ENCODE peak calls at places on chromosomes 6 and 20, in six cellular contexts. Z is lower lobe of right lung, P is astrocyte, W is posterior vena cava, N is choroid plexus epithelial cell, I is left lung. X is an unnamed sample.

GRCh38 chr6:114142256-114142655 is 171.3 kb upstream of the HDAC2 start:
- DNase-seq in Z (no peak), P (no peak), W (no peak), N (no peak), I (no peak), X (no peak)

GRCh38 chr6:16903470-16903869 is 142.2 kb upstream of the ATXN1 start:
- DNase-seq in Z (no peak), P (peak), W (no peak), N (peak), I (no peak), X (no peak)

GRCh38 chr20:7841967-7842301 is 98.3 kb downstream of the HAO1 start:
- DNase-seq in Z (no peak), P (peak), W (peak), N (peak), I (no peak), X (peak)

GRCh38 chr6:2275207-2275891 is 29.9 kb upstream of the GMDS start:
- DNase-seq in Z (no peak), P (peak), W (no peak), N (peak), I (no peak), X (no peak)

GRCh38 chr6:137025786-137026730 is 18.7 kb downstream of the IL20RA start:
- DNase-seq in Z (no peak), P (peak), W (no peak), N (peak), I (no peak), X (no peak)

GRCh38 chr6:109008061-109008460 is 86.6 kb downstream of the SESN1 start:
- DNase-seq in Z (no peak), P (no peak), W (no peak), N (no peak), I (no peak), X (no peak)

GRCh38 chr6:100475554-100476325 is 11.0 kb upstream of the SIM1 start:
- DNase-seq in Z (no peak), P (no peak), W (no peak), N (no peak), I (no peak), X (no peak)

GRCh38 chr20:297098-297924 is at the start of gene ZCCHC3:
- DNase-seq in Z (peak), P (peak), W (peak), N (peak), I (peak), X (peak)

GRCh38 chr6:4297348-4297747 is 162.0 kb upstream of the ECI2 start:
- DNase-seq in Z (no peak), P (no peak), W (no peak), N (no peak), I (no peak), X (no peak)

GRCh38 chr20:43840382-43841070 is 74.1 kb upstream of the TOX2 start:
- DNase-seq in Z (no peak), P (no peak), W (no peak), N (peak), I (no peak), X (no peak)

GRCh38 chr20:50286609-50287008 is 96.0 kb downstream of the CEBPB start:
- DNase-seq in Z (no peak), P (peak), W (no peak), N (peak), I (peak), X (peak)

GRCh38 chr6:15344186-15344506 is 98.3 kb downstream of the JARID2 start:
- DNase-seq in Z (no peak), P (no peak), W (no peak), N (no peak), I (no peak), X (no peak)

GRCh38 chr6:108321253-108321740 is 26.4 kb downstream of the AFG1L start:
- DNase-seq in Z (no peak), P (no peak), W (peak), N (peak), I (no peak), X (no peak)

GRCh38 chr6:157983439-157984119 is 1.9 kb downstream of the SYNJ2 start:
- DNase-seq in Z (no peak), P (peak), W (no peak), N (no peak), I (no peak), X (no peak)

GRCh38 chr6:110633731-110634130 is 157.3 kb upstream of the SLC22A16 start:
- DNase-seq in Z (no peak), P (no peak), W (no peak), N (no peak), I (no peak), X (no peak)

GRCh38 chr6:169918239-169918953 is 167.0 kb downstream of the ERMARD start:
- DNase-seq in Z (no peak), P (no peak), W (no peak), N (no peak), I (no peak), X (no peak)

GRCh38 chr6:134134654-134135053 is 82.2 kb upstream of the SLC2A12 start:
- DNase-seq in Z (no peak), P (no peak), W (no peak), N (no peak), I (no peak), X (no peak)

GRCh38 chr20:2171266-2171790 is 69.7 kb downstream of the STK35 start:
- DNase-seq in Z (no peak), P (no peak), W (peak), N (no peak), I (no peak), X (no peak)

GRCh38 chr6:165662671-165663282 is at the start of gene PDE10A:
- DNase-seq in Z (no peak), P (no peak), W (no peak), N (peak), I (no peak), X (peak)

GRCh38 chr6:2979819-2980464 is 8.6 kb upstream of the SERPINB6 start:
- DNase-seq in Z (no peak), P (peak), W (no peak), N (no peak), I (no peak), X (no peak)

GRCh38 chr20:63321148-63321831 is 28.3 kb downstream of the COL20A1 start:
- DNase-seq in Z (peak), P (peak), W (peak), N (peak), I (peak), X (peak)